ENCODE peak calls at places on chromosomes 7 and 10, in five cellular contexts. O, P, W, K and Y are unnamed samples.

GRCh38 chr10:70232859-70233108 is 445 bp downstream of the PPA1 start:
- DNase-seq in O (no peak), W (no peak), P (no peak), K (no peak), Y (no peak)

GRCh38 chr10:132319853-132320669 is 11.9 kb upstream of the LRRC27 start:
- DNase-seq in P (no peak), K (no peak), W (peak; percentile 90), O (no peak), Y (no peak)

GRCh38 chr7:27631411-27631810 is 31.3 kb downstream of the HIBADH start:
- DNase-seq in K (no peak), P (no peak), W (no peak), O (no peak), Y (no peak)

GRCh38 chr7:90266808-90267207 is 21.8 kb downstream of the CFAP69 start:
- DNase-seq in K (no peak), P (no peak), O (no peak), W (peak; percentile 49), Y (no peak)

GRCh38 chr7:155066417-155066950 is 3.6 kb upstream of the HTR5A start:
- DNase-seq in P (no peak), K (no peak), W (peak; percentile 68), O (no peak), Y (no peak)

GRCh38 chr7:91251877-91252276 is 12.4 kb upstream of the FZD1 start:
- DNase-seq in K (no peak), O (no peak), W (no peak), P (no peak), Y (no peak)

GRCh38 chr10:35433851-35434426 is 97.6 kb downstream of the CCNY start:
- DNase-seq in P (no peak), K (peak; percentile 82), W (peak; percentile 95), O (no peak), Y (no peak)

GRCh38 chr7:34430456-34430855 is 227.6 kb upstream of the NPSR1 start:
- DNase-seq in W (peak; percentile 70), O (no peak), P (no peak), K (peak; percentile 23), Y (no peak)

GRCh38 chr10:42866115-42866995 is 83.8 kb downstream of the BMS1 start:
- DNase-seq in W (peak; percentile 61), O (peak; percentile 59), P (peak; percentile 73), K (peak; percentile 92), Y (peak; percentile 79)

GRCh38 chr7:3431306-3431705 is 130.3 kb downstream of the SDK1 start:
- DNase-seq in O (no peak), P (no peak), W (peak; percentile 86), K (no peak), Y (no peak)

GRCh38 chr10:126133082-126133620 is 236.8 kb downstream of the FANK1 start:
- DNase-seq in O (no peak), W (no peak), K (no peak), P (no peak), Y (no peak)

GRCh38 chr7:156816943-156817572 is 75.9 kb downstream of the LMBR1 start:
- DNase-seq in P (no peak), W (peak; percentile 18), O (no peak), K (peak; percentile 44), Y (no peak)

GRCh38 chr10:98577168-98577567 is 130.4 kb upstream of the HPS1 start:
- DNase-seq in K (no peak), O (no peak), W (no peak), P (no peak), Y (no peak)

GRCh38 chr7:5424689-5425506 is 1.3 kb upstream of the TNRC18 start:
- DNase-seq in W (peak; percentile 59), O (no peak), P (peak; percentile 66), K (no peak), Y (peak; percentile 68)
- H3K4me1 ChIP-seq in W (no peaks in the 10 kb centered on the region), O (peaks cover 48% of the 10 kb centered on the region), P (peaks cover 4% of the 10 kb centered on the region), K (peaks cover 24% of the 10 kb centered on the region), Y (peaks cover 21% of the 10 kb centered on the region)

DNA sequence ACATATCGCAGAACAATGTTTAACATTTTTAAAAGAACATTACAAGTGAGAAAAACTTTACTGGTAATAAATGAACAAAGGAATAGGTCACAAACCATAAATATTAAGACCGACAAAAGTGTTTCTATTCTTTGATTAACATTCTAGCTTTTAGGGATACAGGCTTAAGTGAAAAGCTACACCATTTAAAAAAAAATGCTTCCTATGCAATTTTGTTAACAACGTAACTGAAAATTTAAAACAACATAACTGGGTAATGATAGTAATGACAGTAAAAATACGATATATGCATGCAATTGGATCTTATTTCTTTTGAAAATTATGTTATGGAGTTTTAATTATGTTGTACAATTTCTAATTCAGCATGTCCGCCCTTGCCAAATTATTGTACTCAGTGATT is 49.7 kb upstream of the THSD7A start:
- DNase-seq in W (no peak), P (no peak), K (no peak), O (no peak), Y (no peak)
- H3K4me1 ChIP-seq in W (no peaks in the 10 kb centered on the region), P (no peaks in the 10 kb centered on the region), K (no peaks in the 10 kb centered on the region), O (no peaks in the 10 kb centered on the region), Y (no peaks in the 10 kb centered on the region)

GRCh38 chr7:116705419-116705818 is 33.4 kb downstream of the MET start:
- DNase-seq in W (no peak), K (no peak), P (no peak), O (no peak), Y (no peak)
- H3K4me1 ChIP-seq in W (no peaks in the 10 kb centered on the region), K (no peaks in the 10 kb centered on the region), P (no peaks in the 10 kb centered on the region), O (peaks cover 3% of the 10 kb centered on the region), Y (no peaks in the 10 kb centered on the region)

GRCh38 chr10:3857318-3857717 is 72.3 kb upstream of the KLF6 start:
- DNase-seq in W (no peak), K (no peak), P (no peak), O (no peak), Y (peak; percentile 48)
- H3K4me1 ChIP-seq in W (peaks cover 9% of the 10 kb centered on the region), K (peaks cover 8% of the 10 kb centered on the region), P (peaks cover 15% of the 10 kb centered on the region), O (peaks cover 2% of the 10 kb centered on the region), Y (no peaks in the 10 kb centered on the region)

DNA sequence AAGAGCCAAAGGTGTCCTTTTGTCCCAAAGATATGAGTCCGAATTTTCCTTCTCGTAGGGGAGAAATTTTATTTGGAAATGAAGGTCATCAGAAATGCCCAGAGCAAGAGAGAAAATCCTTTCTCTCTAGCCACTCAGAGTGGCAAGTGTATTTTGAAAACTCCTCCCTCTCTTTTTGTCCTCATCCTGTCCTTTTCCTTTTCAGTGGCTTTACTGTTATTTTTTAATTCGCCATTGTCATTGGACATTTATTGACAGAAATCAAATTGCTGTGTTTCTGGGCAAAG is 39.6 kb downstream of the TET1 start:
- DNase-seq in P (no peak), O (no peak), W (no peak), K (no peak), Y (no peak)
- H3K4me1 ChIP-seq in P (peaks cover 3% of the 10 kb centered on the region), O (peaks cover 20% of the 10 kb centered on the region), W (peaks cover 18% of the 10 kb centered on the region), K (peaks cover 23% of the 10 kb centered on the region), Y (peaks cover 27% of the 10 kb centered on the region)

GRCh38 chr10:43906470-43906869 is 257.8 kb upstream of the ZNF32 start:
- DNase-seq in W (no peak), K (no peak), P (peak; percentile 49), O (no peak), Y (peak; percentile 59)
- H3K4me1 ChIP-seq in W (no peaks in the 10 kb centered on the region), K (peaks cover 19% of the 10 kb centered on the region), P (peaks cover 17% of the 10 kb centered on the region), O (no peaks in the 10 kb centered on the region), Y (no peaks in the 10 kb centered on the region)

DNA sequence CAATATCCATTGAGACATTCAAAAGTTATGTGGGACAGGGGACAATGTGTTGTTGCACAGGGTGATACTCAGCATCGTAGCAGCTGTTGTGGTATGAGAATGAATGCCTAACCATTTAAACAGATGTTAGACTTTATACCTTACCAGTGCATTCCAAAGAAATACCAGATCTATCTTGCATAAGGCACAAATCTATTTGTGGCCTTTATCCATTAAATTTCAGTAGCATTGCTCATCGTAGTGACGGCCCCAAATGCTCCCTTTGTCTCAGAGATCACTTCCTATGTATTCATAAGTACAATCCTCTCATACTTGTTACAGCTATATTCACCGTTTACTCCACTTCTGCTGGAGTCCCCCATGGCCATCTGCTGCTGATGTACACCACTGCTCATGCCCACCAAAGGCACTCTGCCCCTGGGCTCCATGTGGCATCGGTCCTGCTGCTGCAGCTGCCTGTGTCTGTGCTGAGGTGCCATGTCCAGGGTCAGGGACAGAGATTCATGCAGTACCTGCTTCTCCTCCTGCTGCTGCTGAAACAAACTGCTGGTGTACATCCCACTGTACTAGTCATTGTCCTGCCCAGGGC is 96.3 kb downstream of the CPED1 start:
- DNase-seq in W (peak; percentile 96), O (no peak), K (peak; percentile 10), P (peak; percentile 27), Y (no peak)
- H3K4me1 ChIP-seq in W (peaks cover 47% of the 10 kb centered on the region), O (no peaks in the 10 kb centered on the region), K (peaks cover 4% of the 10 kb centered on the region), P (peaks cover 9% of the 10 kb centered on the region), Y (peaks cover 23% of the 10 kb centered on the region)

GRCh38 chr10:112839928-112840654 is 110.0 kb upstream of the TCF7L2 start:
- DNase-seq in O (no peak), W (no peak), P (no peak), K (no peak), Y (no peak)

GRCh38 chr10:112835933-112836564 is 114.0 kb upstream of the TCF7L2 start:
- DNase-seq in W (no peak), O (no peak), K (no peak), P (no peak), Y (peak; percentile 79)

GRCh38 chr10:112842832-112843360 is 107.2 kb upstream of the TCF7L2 start:
- DNase-seq in O (no peak), P (no peak), W (peak; percentile 1), K (peak; percentile 44), Y (no peak)

GRCh38 chr10:112834661-112835060 is 115.4 kb upstream of the TCF7L2 start:
- DNase-seq in P (no peak), K (no peak), W (no peak), O (no peak), Y (no peak)

GRCh38 chr10:112838784-112839481 is 111.1 kb upstream of the TCF7L2 start:
- DNase-seq in W (no peak), O (no peak), K (no peak), P (no peak), Y (no peak)
- H3K4me1 ChIP-seq in W (no peaks in the 10 kb centered on the region), O (peaks cover 18% of the 10 kb centered on the region), K (peaks cover 7% of the 10 kb centered on the region), P (peaks cover 4% of the 10 kb centered on the region), Y (peaks cover 17% of the 10 kb centered on the region)